ENCODE peak calls at places on chromosomes 11 and 22, in eight cellular contexts. One of them, this sample, is unnamed.

GRCh38 chr11:73475549-73475948 is 99.3 kb downstream of the RELT start:
- DNase-seq in Calu3: no peak
- DNase-seq in CD4-positive, alpha-beta memory T cell: no peak
- DNase-seq in activated CD8-positive, alpha-beta memory T cell treated with anti-CD3 and anti-CD28 coated beads for 24 hours: no peak
- DNase-seq in CD8-positive, alpha-beta memory T cell: no peak
- DNase-seq in NCI-H524: no peak
- DNase-seq in RKO: no peak
- DNase-seq in SK-MEL-5: no peak
- DNase-seq in this sample: no peak

GRCh38 chr22:23302171-23303002 is 122.1 kb downstream of the BCR start:
- DNase-seq in activated CD8-positive, alpha-beta memory T cell treated with anti-CD3 and anti-CD28 coated beads for 24 hours: no peak
- DNase-seq in Calu3: no peak
- DNase-seq in SK-MEL-5: no peak
- DNase-seq in CD8-positive, alpha-beta memory T cell: no peak
- DNase-seq in RKO: no peak
- DNase-seq in NCI-H524: no peak
- DNase-seq in CD4-positive, alpha-beta memory T cell: no peak
- DNase-seq in this sample: no peak

GRCh38 chr11:1370186-1371025 is 19.3 kb upstream of the BRSK2 start:
- DNase-seq in activated CD8-positive, alpha-beta memory T cell treated with anti-CD3 and anti-CD28 coated beads for 24 hours: no peak
- DNase-seq in SK-MEL-5: no peak
- DNase-seq in NCI-H524: no peak
- DNase-seq in CD4-positive, alpha-beta memory T cell: no peak
- DNase-seq in RKO: no peak
- DNase-seq in CD8-positive, alpha-beta memory T cell: no peak
- DNase-seq in Calu3: no peak
- DNase-seq in this sample: no peak

GRCh38 chr11:82003671-82004148 is 730.0 kb downstream of the FAM181B start:
- DNase-seq in CD4-positive, alpha-beta memory T cell: no peak
- DNase-seq in SK-MEL-5: no peak
- DNase-seq in NCI-H524: no peak
- DNase-seq in CD8-positive, alpha-beta memory T cell: no peak
- DNase-seq in Calu3: no peak
- DNase-seq in RKO: peak; percentile 18
- DNase-seq in activated CD8-positive, alpha-beta memory T cell treated with anti-CD3 and anti-CD28 coated beads for 24 hours: no peak
- DNase-seq in this sample: no peak

GRCh38 chr11:40306938-40307548 is 1152.4 kb downstream of the LRRC4C start:
- DNase-seq in activated CD8-positive, alpha-beta memory T cell treated with anti-CD3 and anti-CD28 coated beads for 24 hours: no peak
- DNase-seq in RKO: peak; percentile 69
- DNase-seq in CD4-positive, alpha-beta memory T cell: no peak
- DNase-seq in SK-MEL-5: peak; percentile 66
- DNase-seq in CD8-positive, alpha-beta memory T cell: no peak
- DNase-seq in NCI-H524: no peak
- DNase-seq in Calu3: no peak
- DNase-seq in this sample: peak; percentile 59

GRCh38 chr22:46593211-46593676 is 26.9 kb upstream of the GRAMD4 start:
- DNase-seq in CD4-positive, alpha-beta memory T cell: no peak
- DNase-seq in activated CD8-positive, alpha-beta memory T cell treated with anti-CD3 and anti-CD28 coated beads for 24 hours: peak; percentile 69
- DNase-seq in SK-MEL-5: no peak
- DNase-seq in NCI-H524: no peak
- DNase-seq in RKO: no peak
- DNase-seq in Calu3: no peak
- DNase-seq in CD8-positive, alpha-beta memory T cell: no peak
- DNase-seq in this sample: no peak

GRCh38 chr22:49155039-49155808 is 672.4 kb downstream of the BRD1 start:
- DNase-seq in Calu3: no peak
- DNase-seq in CD4-positive, alpha-beta memory T cell: no peak
- DNase-seq in CD8-positive, alpha-beta memory T cell: no peak
- DNase-seq in NCI-H524: peak; percentile 71
- DNase-seq in SK-MEL-5: no peak
- DNase-seq in activated CD8-positive, alpha-beta memory T cell treated with anti-CD3 and anti-CD28 coated beads for 24 hours: no peak
- DNase-seq in RKO: no peak
- DNase-seq in this sample: no peak

GRCh38 chr11:121059605-121060004 is 35.7 kb downstream of the TBCEL start:
- DNase-seq in CD8-positive, alpha-beta memory T cell: no peak
- DNase-seq in Calu3: no peak
- DNase-seq in SK-MEL-5: no peak
- DNase-seq in RKO: no peak
- DNase-seq in activated CD8-positive, alpha-beta memory T cell treated with anti-CD3 and anti-CD28 coated beads for 24 hours: no peak
- DNase-seq in CD4-positive, alpha-beta memory T cell: no peak
- DNase-seq in NCI-H524: no peak
- DNase-seq in this sample: no peak

GRCh38 chr11:126879516-126879915 is 121.1 kb downstream of the KIRREL3 start:
- DNase-seq in activated CD8-positive, alpha-beta memory T cell treated with anti-CD3 and anti-CD28 coated beads for 24 hours: no peak
- DNase-seq in RKO: no peak
- DNase-seq in NCI-H524: no peak
- DNase-seq in CD4-positive, alpha-beta memory T cell: no peak
- DNase-seq in CD8-positive, alpha-beta memory T cell: no peak
- DNase-seq in Calu3: no peak
- DNase-seq in SK-MEL-5: no peak
- DNase-seq in this sample: no peak

GRCh38 chr11:75341583-75341982 is 9.9 kb downstream of the ARRB1 start:
- DNase-seq in SK-MEL-5: no peak
- DNase-seq in CD8-positive, alpha-beta memory T cell: no peak
- DNase-seq in activated CD8-positive, alpha-beta memory T cell treated with anti-CD3 and anti-CD28 coated beads for 24 hours: no peak
- DNase-seq in RKO: no peak
- DNase-seq in CD4-positive, alpha-beta memory T cell: no peak
- DNase-seq in NCI-H524: no peak
- DNase-seq in Calu3: no peak
- DNase-seq in this sample: no peak

GRCh38 chr11:15038963-15039362 is 34.4 kb upstream of the CALCB start:
- DNase-seq in activated CD8-positive, alpha-beta memory T cell treated with anti-CD3 and anti-CD28 coated beads for 24 hours: no peak
- DNase-seq in CD8-positive, alpha-beta memory T cell: no peak
- DNase-seq in RKO: peak; percentile 31
- DNase-seq in Calu3: no peak
- DNase-seq in CD4-positive, alpha-beta memory T cell: no peak
- DNase-seq in NCI-H524: peak; percentile 22
- DNase-seq in SK-MEL-5: peak; percentile 49
- DNase-seq in this sample: peak; percentile 45

GRCh38 chr11:133477263-133477625 is 55.1 kb downstream of the OPCML start:
- DNase-seq in SK-MEL-5: no peak
- DNase-seq in NCI-H524: no peak
- DNase-seq in activated CD8-positive, alpha-beta memory T cell treated with anti-CD3 and anti-CD28 coated beads for 24 hours: no peak
- DNase-seq in Calu3: no peak
- DNase-seq in RKO: no peak
- DNase-seq in CD8-positive, alpha-beta memory T cell: no peak
- DNase-seq in CD4-positive, alpha-beta memory T cell: no peak
- DNase-seq in this sample: no peak

GRCh38 chr11:34658071-34659015 is 37.5 kb downstream of the EHF start:
- DNase-seq in Calu3: no peak
- DNase-seq in NCI-H524: no peak
- DNase-seq in activated CD8-positive, alpha-beta memory T cell treated with anti-CD3 and anti-CD28 coated beads for 24 hours: no peak
- DNase-seq in CD4-positive, alpha-beta memory T cell: no peak
- DNase-seq in CD8-positive, alpha-beta memory T cell: no peak
- DNase-seq in RKO: no peak
- DNase-seq in SK-MEL-5: no peak
- DNase-seq in this sample: no peak

GRCh38 chr11:60875856-60876485 is 8.6 kb downstream of the ZP1 start:
- DNase-seq in SK-MEL-5: no peak
- DNase-seq in Calu3: no peak
- DNase-seq in CD4-positive, alpha-beta memory T cell: no peak
- DNase-seq in activated CD8-positive, alpha-beta memory T cell treated with anti-CD3 and anti-CD28 coated beads for 24 hours: no peak
- DNase-seq in RKO: no peak
- DNase-seq in CD8-positive, alpha-beta memory T cell: no peak
- DNase-seq in NCI-H524: no peak
- DNase-seq in this sample: no peak

GRCh38 chr22:24824250-24824649 is 18.2 kb downstream of the SGSM1 start:
- DNase-seq in NCI-H524: no peak
- DNase-seq in CD4-positive, alpha-beta memory T cell: no peak
- DNase-seq in SK-MEL-5: no peak
- DNase-seq in Calu3: no peak
- DNase-seq in CD8-positive, alpha-beta memory T cell: no peak
- DNase-seq in activated CD8-positive, alpha-beta memory T cell treated with anti-CD3 and anti-CD28 coated beads for 24 hours: no peak
- DNase-seq in RKO: no peak
- DNase-seq in this sample: no peak

GRCh38 chr11:73759520-73760065 is 1.3 kb downstream of the RAB6A start:
- DNase-seq in SK-MEL-5: peak; percentile 32
- DNase-seq in CD8-positive, alpha-beta memory T cell: no peak
- DNase-seq in Calu3: no peak
- DNase-seq in activated CD8-positive, alpha-beta memory T cell treated with anti-CD3 and anti-CD28 coated beads for 24 hours: no peak
- DNase-seq in NCI-H524: no peak
- DNase-seq in RKO: peak; percentile 71
- DNase-seq in CD4-positive, alpha-beta memory T cell: no peak
- DNase-seq in this sample: peak; percentile 55

GRCh38 chr11:26621147-26621546 is 49.1 kb upstream of the MUC15 start:
- DNase-seq in activated CD8-positive, alpha-beta memory T cell treated with anti-CD3 and anti-CD28 coated beads for 24 hours: no peak
- DNase-seq in Calu3: no peak
- DNase-seq in SK-MEL-5: no peak
- DNase-seq in RKO: peak; percentile 45
- DNase-seq in NCI-H524: no peak
- DNase-seq in CD8-positive, alpha-beta memory T cell: no peak
- DNase-seq in CD4-positive, alpha-beta memory T cell: no peak
- DNase-seq in this sample: peak; percentile 80

GRCh38 chr11:74449369-74449931 is 17.9 kb downstream of the KCNE3 start:
- DNase-seq in NCI-H524: peak; percentile 8
- DNase-seq in SK-MEL-5: peak; percentile 94
- DNase-seq in CD8-positive, alpha-beta memory T cell: no peak
- DNase-seq in activated CD8-positive, alpha-beta memory T cell treated with anti-CD3 and anti-CD28 coated beads for 24 hours: peak; percentile 59
- DNase-seq in RKO: peak; percentile 83
- DNase-seq in CD4-positive, alpha-beta memory T cell: peak; percentile 64
- DNase-seq in Calu3: peak; percentile 60
- DNase-seq in this sample: peak; percentile 94

GRCh38 chr11:29616611-29617010 is 400.2 kb downstream of the KCNA4 start:
- DNase-seq in CD8-positive, alpha-beta memory T cell: no peak
- DNase-seq in NCI-H524: no peak
- DNase-seq in Calu3: no peak
- DNase-seq in RKO: no peak
- DNase-seq in CD4-positive, alpha-beta memory T cell: no peak
- DNase-seq in SK-MEL-5: no peak
- DNase-seq in activated CD8-positive, alpha-beta memory T cell treated with anti-CD3 and anti-CD28 coated beads for 24 hours: no peak
- DNase-seq in this sample: no peak

GRCh38 chr11:2807276-2807681 is 78.3 kb downstream of the CDKN1C start:
- DNase-seq in Calu3: peak; percentile 41
- DNase-seq in NCI-H524: no peak
- DNase-seq in SK-MEL-5: no peak
- DNase-seq in CD4-positive, alpha-beta memory T cell: no peak
- DNase-seq in activated CD8-positive, alpha-beta memory T cell treated with anti-CD3 and anti-CD28 coated beads for 24 hours: no peak
- DNase-seq in CD8-positive, alpha-beta memory T cell: no peak
- DNase-seq in RKO: no peak
- DNase-seq in this sample: peak; percentile 23

GRCh38 chr11:68683086-68683951 is 1.0 kb upstream of the GAL start:
- DNase-seq in SK-MEL-5: no peak
- DNase-seq in activated CD8-positive, alpha-beta memory T cell treated with anti-CD3 and anti-CD28 coated beads for 24 hours: no peak
- DNase-seq in Calu3: no peak
- DNase-seq in CD8-positive, alpha-beta memory T cell: no peak
- DNase-seq in RKO: no peak
- DNase-seq in NCI-H524: no peak
- DNase-seq in CD4-positive, alpha-beta memory T cell: no peak
- DNase-seq in this sample: no peak

GRCh38 chr22:19533857-19534256 is 9.6 kb upstream of the CLDN5 start:
- DNase-seq in activated CD8-positive, alpha-beta memory T cell treated with anti-CD3 and anti-CD28 coated beads for 24 hours: no peak
- DNase-seq in CD4-positive, alpha-beta memory T cell: no peak
- DNase-seq in SK-MEL-5: no peak
- DNase-seq in Calu3: no peak
- DNase-seq in CD8-positive, alpha-beta memory T cell: no peak
- DNase-seq in NCI-H524: no peak
- DNase-seq in RKO: no peak
- DNase-seq in this sample: no peak